ENCODE peak calls at places on chromosomes 11 and 22, in four cellular contexts. U is AML-193, O is NCI-H1105, H is ACHN. W is an unnamed sample.

GRCh38 chr11:130166457-130166784 is 6.8 kb downstream of the ST14 start:
- DNase-seq in U (no peak), O (no peak), H (peak), W (peak)

GRCh38 chr22:50674606-50675552 is 2.3 kb downstream of the SHANK3 start:
- DNase-seq in U (no peak), O (peak), H (peak), W (peak)

GRCh38 chr11:116519499-116519898 is 253.3 kb downstream of the BUD13 start:
- DNase-seq in U (no peak), O (no peak), H (no peak), W (no peak)

GRCh38 chr11:45933131-45933821 is 10.8 kb downstream of the LARGE2 start:
- DNase-seq in U (no peak), O (no peak), H (peak), W (peak)

GRCh38 chr11:59403546-59403945 is 22.7 kb downstream of the OR5A2 start:
- DNase-seq in U (no peak), O (no peak), H (no peak), W (no peak)

GRCh38 chr11:116471608-116472007 is 301.2 kb downstream of the BUD13 start:
- DNase-seq in U (no peak), O (no peak), H (peak), W (no peak)

GRCh38 chr11:64885367-64886286 is 7.2 kb upstream of the EHD1 start:
- DNase-seq in U (peak), O (no peak), H (peak), W (peak)

GRCh38 chr22:44698531-44699421 is 3.2 kb upstream of the PRR5 start:
- DNase-seq in U (no peak), O (no peak), H (peak), W (no peak)

GRCh38 chr11:59199546-59200420 is 12.9 kb downstream of the MPEG1 start:
- DNase-seq in U (no peak), O (no peak), H (no peak), W (no peak)